ENCODE peak calls at places on chromosomes 12 and 14, in ten cellular contexts. B is astrocyte of the spinal cord; Y is NCI-H460; Z is kidney tubule cell; I is effector memory CD4-positive, alpha-beta T cell; Q is CD4-positive, CD25-positive, alpha-beta regulatory T cell; N is NCI-H2029 treated with DMSO at 0.1 percent for 48 hours; D is nucleus accumbens; X is iris pigment epithelial cell; T is amniotic stem cell. E is an unnamed sample.

GRCh38 chr14:50658203-50658602 is 9.9 kb downstream of the SAV1 start:
- DNase-seq in B (peak), Z (peak), Y (peak), N (no peak), Q (no peak), X (peak), D (no peak), T (no peak), I (no peak), E (no peak)

GRCh38 chr12:111259231-111259630 is 109.7 kb downstream of the PHETA1 start:
- DNase-seq in N (no peak), T (no peak), Y (no peak), X (no peak), Q (no peak), B (no peak), I (no peak), Z (no peak), D (no peak), E (no peak)

GRCh38 chr12:81668475-81668874 is 90.7 kb downstream of the PPFIA2 start:
- DNase-seq in X (peak), Q (no peak), N (no peak), I (no peak), B (peak), T (peak), Y (peak), Z (peak), D (no peak), E (peak)

GRCh38 chr12:113697646-113698504 is 226.2 kb upstream of the LHX5 start:
- DNase-seq in Z (no peak), X (no peak), Q (no peak), N (peak), B (no peak), Y (no peak), T (no peak), I (no peak), D (no peak), E (no peak)

GRCh38 chr12:22729898-22730443 is 105.0 kb downstream of the ETNK1 start:
- DNase-seq in D (no peak), T (peak), I (no peak), N (no peak), Q (no peak), X (peak), B (peak), Y (no peak), Z (peak), E (no peak)

GRCh38 chr14:94079891-94080605 is 954 bp downstream of the DDX24 start:
- DNase-seq in N (no peak), B (peak), Z (no peak), Y (no peak), T (no peak), Q (peak), I (no peak), D (no peak), X (no peak), E (no peak)

GRCh38 chr12:30792648-30793499 is 38.1 kb upstream of the CAPRIN2 start:
- DNase-seq in Z (peak), Q (no peak), T (no peak), B (peak), Y (peak), I (no peak), D (no peak), N (no peak), X (peak), E (no peak)

GRCh38 chr12:91871751-91872150 is 273.9 kb downstream of the BTG1 start:
- DNase-seq in X (no peak), Q (no peak), Z (no peak), B (no peak), I (no peak), N (no peak), D (no peak), Y (no peak), T (no peak), E (no peak)

GRCh38 chr14:88613552-88614010 is 50.7 kb downstream of the ZC3H14 start:
- DNase-seq in X (peak), N (no peak), I (no peak), B (peak), D (no peak), T (no peak), Q (no peak), Z (peak), Y (no peak), E (no peak)

GRCh38 chr14:47264842-47265241 is 410.6 kb downstream of the MDGA2 start:
- DNase-seq in X (no peak), Q (no peak), B (no peak), Y (no peak), D (no peak), Z (no peak), T (no peak), I (no peak), N (no peak), E (no peak)

GRCh38 chr12:16189849-16190248 is 87.6 kb downstream of the SLC15A5 start:
- DNase-seq in X (no peak), T (no peak), Z (peak), N (no peak), I (no peak), Q (no peak), B (peak), Y (no peak), D (no peak), E (no peak)

GRCh38 chr12:79983492-79983891 is 48.6 kb upstream of the PPP1R12A start:
- DNase-seq in D (no peak), Y (no peak), T (no peak), N (peak), Q (no peak), X (peak), I (no peak), Z (peak), B (peak), E (no peak)

GRCh38 chr14:100131181-100131580 is 28.3 kb downstream of the DEGS2 start:
- DNase-seq in Q (no peak), T (no peak), I (no peak), D (no peak), Y (no peak), Z (peak), N (no peak), X (no peak), B (no peak), E (no peak)

GRCh38 chr14:72907327-72907826 is 13.5 kb upstream of the DPF3 start:
- DNase-seq in D (no peak), N (no peak), Y (no peak), I (no peak), Q (no peak), Z (no peak), B (no peak), T (no peak), X (no peak), E (no peak)

GRCh38 chr12:107106241-107107025 is 13.1 kb upstream of the CRY1 start:
- DNase-seq in Q (no peak), T (no peak), N (no peak), Y (no peak), I (no peak), X (no peak), D (no peak), Z (no peak), B (no peak), E (no peak)

E was measured in smooth muscle cell of the brain vasculature.